ENCODE peak calls at places on chromosomes 3 and 15, in ten cellular contexts. One of them, this sample, is unnamed.

GRCh38 chr15:98257290-98257689 is 296.8 kb downstream of the ARRDC4 start:
- DNase-seq in astrocyte of the cerebellum: no peak
- DNase-seq in Panc1: no peak
- DNase-seq in foreskin fibroblast: no peak
- DNase-seq in upper lobe of right lung: no peak
- DNase-seq in lower lobe of right lung: no peak
- DNase-seq in ovary: no peak
- DNase-seq in fibroblast of pulmonary artery: no peak
- DNase-seq in cardiac fibroblast: no peak
- DNase-seq in B cell: no peak
- DNase-seq in this sample: no peak

GRCh38 chr3:58102976-58103447 is 94.8 kb downstream of the FLNB start:
- DNase-seq in cardiac fibroblast: no peak
- DNase-seq in foreskin fibroblast: no peak
- DNase-seq in fibroblast of pulmonary artery: no peak
- DNase-seq in Panc1: no peak
- DNase-seq in ovary: peak
- DNase-seq in lower lobe of right lung: no peak
- DNase-seq in astrocyte of the cerebellum: no peak
- DNase-seq in upper lobe of right lung: no peak
- DNase-seq in B cell: no peak
- DNase-seq in this sample: no peak

GRCh38 chr3:48990636-48991421 is 788 bp downstream of the P4HTM start:
- DNase-seq in astrocyte of the cerebellum: no peak
- DNase-seq in lower lobe of right lung: no peak
- DNase-seq in foreskin fibroblast: no peak
- DNase-seq in cardiac fibroblast: peak
- DNase-seq in Panc1: no peak
- DNase-seq in ovary: peak
- DNase-seq in upper lobe of right lung: no peak
- DNase-seq in B cell: no peak
- DNase-seq in fibroblast of pulmonary artery: peak
- DNase-seq in this sample: no peak

GRCh38 chr3:70090322-70090913 is 90.9 kb downstream of the SAMMSON start:
- DNase-seq in foreskin fibroblast: peak
- DNase-seq in Panc1: no peak
- DNase-seq in ovary: no peak
- DNase-seq in B cell: no peak
- DNase-seq in upper lobe of right lung: no peak
- DNase-seq in astrocyte of the cerebellum: peak
- DNase-seq in cardiac fibroblast: peak
- DNase-seq in lower lobe of right lung: no peak
- DNase-seq in fibroblast of pulmonary artery: peak
- DNase-seq in this sample: peak

GRCh38 chr3:197599089-197599765 is 43.5 kb upstream of the BDH1 start:
- DNase-seq in ovary: peak
- DNase-seq in B cell: peak
- DNase-seq in astrocyte of the cerebellum: peak
- DNase-seq in upper lobe of right lung: peak
- DNase-seq in cardiac fibroblast: peak
- DNase-seq in lower lobe of right lung: peak
- DNase-seq in fibroblast of pulmonary artery: peak
- DNase-seq in Panc1: peak
- DNase-seq in foreskin fibroblast: peak
- DNase-seq in this sample: peak

GRCh38 chr3:14266361-14266760 is 87.7 kb downstream of the LSM3 start:
- DNase-seq in astrocyte of the cerebellum: no peak
- DNase-seq in lower lobe of right lung: no peak
- DNase-seq in Panc1: no peak
- DNase-seq in upper lobe of right lung: no peak
- DNase-seq in foreskin fibroblast: peak
- DNase-seq in B cell: no peak
- DNase-seq in ovary: peak
- DNase-seq in cardiac fibroblast: peak
- DNase-seq in fibroblast of pulmonary artery: peak
- DNase-seq in this sample: no peak

GRCh38 chr15:91968610-91969009 is 115.1 kb downstream of the SLCO3A1 start:
- DNase-seq in foreskin fibroblast: no peak
- DNase-seq in upper lobe of right lung: no peak
- DNase-seq in B cell: no peak
- DNase-seq in astrocyte of the cerebellum: no peak
- DNase-seq in lower lobe of right lung: no peak
- DNase-seq in fibroblast of pulmonary artery: no peak
- DNase-seq in cardiac fibroblast: no peak
- DNase-seq in Panc1: no peak
- DNase-seq in ovary: no peak
- DNase-seq in this sample: no peak

GRCh38 chr15:36407647-36408046 is 171.8 kb upstream of the CDIN1 start:
- DNase-seq in Panc1: no peak
- DNase-seq in foreskin fibroblast: peak
- DNase-seq in astrocyte of the cerebellum: peak
- DNase-seq in fibroblast of pulmonary artery: peak
- DNase-seq in ovary: no peak
- DNase-seq in B cell: no peak
- DNase-seq in cardiac fibroblast: peak
- DNase-seq in lower lobe of right lung: no peak
- DNase-seq in upper lobe of right lung: no peak
- DNase-seq in this sample: no peak

DNA sequence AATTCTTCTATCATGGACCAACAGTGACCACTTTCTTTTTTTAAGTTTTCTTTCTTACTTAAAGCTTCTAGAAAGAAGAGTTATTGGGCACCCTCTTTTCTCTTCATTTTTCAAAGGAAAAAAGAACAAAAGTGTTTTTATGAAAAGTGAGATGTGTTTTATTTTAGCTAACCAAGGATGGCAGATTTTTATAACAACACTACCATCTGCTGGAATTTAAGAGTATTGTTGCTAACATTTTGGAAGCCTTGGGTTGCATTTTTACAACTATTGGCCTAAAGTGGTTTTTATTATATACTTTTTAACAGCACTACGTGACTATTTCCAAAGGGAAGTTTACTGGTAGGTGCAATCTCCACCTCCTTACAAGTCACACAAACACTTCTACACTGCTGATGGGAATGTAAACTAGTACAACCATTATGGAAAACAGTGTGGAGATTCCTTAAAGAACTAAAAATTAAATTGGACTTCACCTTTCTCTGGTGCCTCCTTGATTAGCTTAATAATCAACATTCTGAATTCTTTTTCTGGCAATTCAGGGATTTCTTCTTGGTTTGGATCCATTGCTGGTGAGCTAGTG is 237.7 kb upstream of the AGTR1 start:
- DNase-seq in foreskin fibroblast: no peak
- DNase-seq in Panc1: no peak
- DNase-seq in cardiac fibroblast: peak
- DNase-seq in astrocyte of the cerebellum: no peak
- DNase-seq in upper lobe of right lung: no peak
- DNase-seq in fibroblast of pulmonary artery: peak
- DNase-seq in lower lobe of right lung: no peak
- DNase-seq in ovary: no peak
- DNase-seq in B cell: no peak
- DNase-seq in this sample: no peak
- TF ChIP-seq CTCF in foreskin fibroblast: peak
- TF ChIP-seq CTCF in Panc1: peak
- TF ChIP-seq CTCF in cardiac fibroblast: peak
- TF ChIP-seq CTCF in astrocyte of the cerebellum: no peak
- TF ChIP-seq CTCF in upper lobe of right lung: peak
- TF ChIP-seq CTCF in fibroblast of pulmonary artery: peak
- TF ChIP-seq CTCF in lower lobe of right lung: peak
- TF ChIP-seq CTCF in ovary: no peak
- TF ChIP-seq CTCF in B cell: no peak
- TF ChIP-seq CTCF in this sample: no peak

GRCh38 chr3:112675349-112675748 is 34.4 kb upstream of the CCDC80 start:
- DNase-seq in foreskin fibroblast: no peak
- DNase-seq in astrocyte of the cerebellum: no peak
- DNase-seq in cardiac fibroblast: peak
- DNase-seq in fibroblast of pulmonary artery: no peak
- DNase-seq in B cell: no peak
- DNase-seq in ovary: no peak
- DNase-seq in Panc1: no peak
- DNase-seq in lower lobe of right lung: no peak
- DNase-seq in upper lobe of right lung: no peak
- DNase-seq in this sample: no peak

GRCh38 chr3:112672716-112673506 is 32.0 kb upstream of the CCDC80 start:
- DNase-seq in astrocyte of the cerebellum: no peak
- DNase-seq in B cell: no peak
- DNase-seq in cardiac fibroblast: no peak
- DNase-seq in Panc1: no peak
- DNase-seq in foreskin fibroblast: no peak
- DNase-seq in fibroblast of pulmonary artery: no peak
- DNase-seq in ovary: no peak
- DNase-seq in upper lobe of right lung: no peak
- DNase-seq in lower lobe of right lung: no peak
- DNase-seq in this sample: no peak

GRCh38 chr3:112670824-112671223 is 29.9 kb upstream of the CCDC80 start:
- DNase-seq in foreskin fibroblast: no peak
- DNase-seq in B cell: no peak
- DNase-seq in Panc1: no peak
- DNase-seq in cardiac fibroblast: no peak
- DNase-seq in upper lobe of right lung: no peak
- DNase-seq in ovary: no peak
- DNase-seq in lower lobe of right lung: no peak
- DNase-seq in fibroblast of pulmonary artery: no peak
- DNase-seq in astrocyte of the cerebellum: no peak
- DNase-seq in this sample: no peak

GRCh38 chr3:112675943-112676530 is 35.1 kb upstream of the CCDC80 start:
- DNase-seq in upper lobe of right lung: no peak
- DNase-seq in ovary: no peak
- DNase-seq in astrocyte of the cerebellum: no peak
- DNase-seq in lower lobe of right lung: no peak
- DNase-seq in cardiac fibroblast: no peak
- DNase-seq in foreskin fibroblast: no peak
- DNase-seq in B cell: no peak
- DNase-seq in Panc1: no peak
- DNase-seq in fibroblast of pulmonary artery: no peak
- DNase-seq in this sample: no peak

DNA sequence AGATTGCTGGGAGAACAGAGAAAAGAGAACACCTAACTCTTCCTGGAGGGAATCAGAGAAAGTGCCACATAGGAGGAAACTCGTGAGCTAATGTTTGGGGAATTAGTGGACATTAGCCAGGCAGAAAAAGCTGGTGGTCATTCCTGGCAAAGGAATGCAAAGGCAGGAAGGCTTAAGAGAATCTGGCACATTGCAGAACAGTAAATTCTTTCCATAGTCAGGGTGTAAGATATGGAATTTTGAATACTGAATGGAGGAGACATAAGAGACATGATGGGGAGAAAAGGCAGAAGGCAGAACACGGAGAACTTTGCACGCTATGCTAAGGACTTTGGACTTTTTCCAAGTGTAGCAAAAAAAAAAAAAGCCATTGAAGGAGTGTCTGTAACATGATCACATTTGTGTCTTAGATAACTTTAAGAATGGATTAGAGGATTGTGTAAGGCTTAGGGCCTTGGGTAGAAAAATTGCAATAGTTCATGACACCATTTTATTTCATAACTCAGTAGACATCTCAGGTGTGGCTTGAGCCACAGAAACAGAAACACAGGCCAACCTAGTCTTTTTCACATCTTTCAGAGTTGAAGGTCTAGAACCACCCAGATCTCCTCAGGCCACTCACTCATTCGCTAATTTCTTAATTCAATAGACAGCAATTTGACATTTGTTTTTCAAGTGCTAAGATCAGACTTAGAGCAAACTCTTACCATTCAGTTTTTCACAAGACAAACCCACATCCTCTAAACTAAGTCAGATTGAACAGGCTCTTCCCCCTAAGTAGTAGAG is 31.2 kb upstream of the CCDC80 start:
- DNase-seq in cardiac fibroblast: peak
- DNase-seq in ovary: no peak
- DNase-seq in upper lobe of right lung: no peak
- DNase-seq in lower lobe of right lung: no peak
- DNase-seq in B cell: no peak
- DNase-seq in astrocyte of the cerebellum: peak
- DNase-seq in foreskin fibroblast: peak
- DNase-seq in fibroblast of pulmonary artery: peak
- DNase-seq in Panc1: no peak
- DNase-seq in this sample: no peak
- TF ChIP-seq CTCF in cardiac fibroblast: no peak
- TF ChIP-seq CTCF in ovary: no peak
- TF ChIP-seq CTCF in upper lobe of right lung: no peak
- TF ChIP-seq CTCF in lower lobe of right lung: no peak
- TF ChIP-seq CTCF in B cell: no peak
- TF ChIP-seq CTCF in astrocyte of the cerebellum: no peak
- TF ChIP-seq CTCF in foreskin fibroblast: no peak
- TF ChIP-seq CTCF in fibroblast of pulmonary artery: no peak
- TF ChIP-seq CTCF in Panc1: no peak
- TF ChIP-seq CTCF in this sample: no peak

DNA sequence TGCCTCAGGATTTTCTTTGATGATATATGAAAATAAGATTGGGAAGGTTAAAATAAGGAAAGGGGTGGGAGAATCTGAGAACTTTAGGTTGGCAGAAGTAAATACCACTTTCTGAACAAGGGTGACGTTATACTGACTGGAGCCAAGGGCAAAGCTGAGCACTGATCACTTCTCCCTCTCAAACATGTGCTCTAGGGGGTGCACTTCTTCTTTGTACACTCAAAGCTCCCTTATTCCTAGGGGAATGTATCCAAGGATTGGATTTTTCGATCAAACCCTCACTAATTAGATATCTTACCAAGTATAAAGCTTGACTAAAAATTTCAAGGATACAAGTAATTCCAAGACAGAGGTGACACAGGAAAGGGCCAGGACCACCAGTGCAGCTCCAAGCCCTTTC is 243.9 kb upstream of the UMPS start:
- DNase-seq in Panc1: no peak
- DNase-seq in B cell: no peak
- DNase-seq in fibroblast of pulmonary artery: no peak
- DNase-seq in foreskin fibroblast: no peak
- DNase-seq in lower lobe of right lung: no peak
- DNase-seq in upper lobe of right lung: no peak
- DNase-seq in cardiac fibroblast: no peak
- DNase-seq in ovary: no peak
- DNase-seq in astrocyte of the cerebellum: no peak
- DNase-seq in this sample: no peak
- TF ChIP-seq CTCF in Panc1: peak
- TF ChIP-seq CTCF in B cell: no peak
- TF ChIP-seq CTCF in fibroblast of pulmonary artery: no peak
- TF ChIP-seq CTCF in foreskin fibroblast: no peak
- TF ChIP-seq CTCF in lower lobe of right lung: no peak
- TF ChIP-seq CTCF in upper lobe of right lung: peak
- TF ChIP-seq CTCF in cardiac fibroblast: no peak
- TF ChIP-seq CTCF in ovary: no peak
- TF ChIP-seq CTCF in astrocyte of the cerebellum: peak
- TF ChIP-seq CTCF in this sample: no peak

DNA sequence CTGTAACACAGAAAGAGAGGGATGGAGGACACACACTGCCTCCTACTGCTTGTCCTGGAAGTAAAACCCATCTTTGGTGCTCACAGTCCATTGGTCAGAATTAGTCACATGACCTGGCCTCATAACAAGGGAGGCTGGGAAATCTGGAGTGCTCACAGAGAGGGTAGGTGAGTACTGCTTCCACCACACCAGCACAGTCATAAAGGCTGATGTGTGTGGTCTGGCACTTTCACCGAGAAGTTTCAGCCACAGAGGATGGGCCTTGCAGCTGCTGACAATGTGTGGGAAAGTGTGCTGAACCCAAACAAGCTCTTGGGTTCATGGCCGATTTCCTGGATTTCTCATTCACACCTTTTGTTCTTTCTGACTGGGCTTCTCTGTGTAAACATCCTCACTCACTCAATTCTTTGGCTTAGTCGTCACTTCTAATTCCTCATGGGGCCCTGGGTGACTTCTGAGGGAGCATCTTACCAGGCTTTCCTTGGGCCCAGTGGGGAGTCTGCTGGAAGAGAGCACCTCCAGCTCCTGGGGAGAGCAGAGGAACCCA is 100.7 kb downstream of the ASB7 start:
- DNase-seq in ovary: no peak
- DNase-seq in cardiac fibroblast: peak
- DNase-seq in upper lobe of right lung: peak
- DNase-seq in Panc1: no peak
- DNase-seq in fibroblast of pulmonary artery: peak
- DNase-seq in foreskin fibroblast: peak
- DNase-seq in astrocyte of the cerebellum: peak
- DNase-seq in B cell: no peak
- DNase-seq in lower lobe of right lung: no peak
- DNase-seq in this sample: peak
- TF ChIP-seq CTCF in ovary: no peak
- TF ChIP-seq CTCF in cardiac fibroblast: peak
- TF ChIP-seq CTCF in upper lobe of right lung: no peak
- TF ChIP-seq CTCF in Panc1: no peak
- TF ChIP-seq CTCF in fibroblast of pulmonary artery: no peak
- TF ChIP-seq CTCF in foreskin fibroblast: no peak
- TF ChIP-seq CTCF in astrocyte of the cerebellum: peak
- TF ChIP-seq CTCF in B cell: no peak
- TF ChIP-seq CTCF in lower lobe of right lung: no peak
- TF ChIP-seq CTCF in this sample: no peak